ENCODE peak calls at places on chromosomes 4 and X, in four cellular contexts. Q, U, A and X are unnamed samples.

GRCh38 chr4:2977116-2978097 is 14.0 kb downstream of the GRK4 start:
- DNase-seq in U (no peak), A (no peak), Q (peak; percentile 77), X (no peak)

GRCh38 chr4:91936301-91936700 is 367.5 kb upstream of the GRID2 start:
- DNase-seq in U (no peak), A (no peak), Q (peak; percentile 49), X (no peak)

GRCh38 chrX:116009871-116010710 is 160.5 kb upstream of the AGTR2 start:
- DNase-seq in A (no peak), Q (peak; percentile 41), U (no peak), X (peak; percentile 9)

GRCh38 chr4:180060159-180060889 is 2182.9 kb upstream of the TENM3 start:
- DNase-seq in A (no peak), U (no peak), Q (peak; percentile 37), X (peak; percentile 11)

GRCh38 chr4:43356786-43357185 is 464.3 kb downstream of the GRXCR1 start:
- DNase-seq in Q (no peak), U (no peak), A (no peak), X (no peak)

GRCh38 chr4:77877771-77878170 is 15.1 kb downstream of the MRPL1 start:
- DNase-seq in U (no peak), Q (no peak), A (no peak), X (no peak)

GRCh38 chrX:9656277-9656676 is 109.4 kb downstream of the GPR143 start:
- DNase-seq in U (no peak), Q (no peak), A (no peak), X (no peak)

GRCh38 chr4:92307886-92308285 is 4.1 kb downstream of the GRID2 start:
- DNase-seq in A (no peak), U (no peak), Q (no peak), X (no peak)

GRCh38 chr4:81446634-81447033 is 25.1 kb downstream of the RASGEF1B start:
- DNase-seq in U (no peak), Q (no peak), A (peak; percentile 47), X (no peak)

GRCh38 chr4:152748619-152749018 is 30.9 kb downstream of the TIGD4 start:
- DNase-seq in Q (no peak), A (no peak), U (no peak), X (no peak)

GRCh38 chrX:141341341-141341740 is 99.0 kb upstream of the SPANXC start:
- DNase-seq in A (no peak), U (no peak), Q (no peak), X (no peak)

GRCh38 chrX:68363984-68364383 is 69.3 kb downstream of the OPHN1 start:
- DNase-seq in A (no peak), U (no peak), Q (no peak), X (no peak)

GRCh38 chr4:140637836-140638235 is 69.1 kb upstream of the UCP1 start:
- DNase-seq in Q (no peak), A (peak; percentile 85), U (peak; percentile 35), X (peak; percentile 69)

GRCh38 chr4:183264614-183265013 is 55.5 kb downstream of the CLDN22 start:
- DNase-seq in Q (no peak), A (no peak), U (no peak), X (no peak)

GRCh38 chrX:8783100-8784098 is 17.8 kb downstream of the FAM9A start:
- DNase-seq in Q (no peak), A (no peak), U (no peak), X (peak; percentile 41)

GRCh38 chr4:24794916-24795665 is at the start of gene SOD3:
- DNase-seq in U (no peak), Q (peak; percentile 69), A (no peak), X (no peak)

GRCh38 chr4:2786152-2786671 is 6.7 kb upstream of the SH3BP2 start:
- DNase-seq in Q (no peak), U (no peak), A (no peak), X (no peak)

GRCh38 chr4:67885727-67886126 is 1.9 kb upstream of the TMPRSS11D start:
- DNase-seq in Q (peak; percentile 7), U (peak; percentile 35), A (no peak), X (no peak)

GRCh38 chrX:46547857-46548256 is 2.6 kb upstream of the ZNF674 start:
- DNase-seq in U (peak; percentile 28), A (no peak), Q (no peak), X (no peak)

GRCh38 chrX:19659929-19660328 is 144.6 kb upstream of the MAP3K15 start:
- DNase-seq in U (no peak), A (peak; percentile 3), Q (no peak), X (no peak)

GRCh38 chr4:3384771-3385701 is 56.7 kb upstream of the HGFAC start:
- DNase-seq in A (no peak), U (no peak), Q (no peak), X (no peak)

GRCh38 chrX:120725874-120726273 is 96.0 kb upstream of the C1GALT1C1 start:
- DNase-seq in A (no peak), Q (no peak), U (no peak), X (no peak)

GRCh38 chrX:48598645-48599044 is 1.4 kb downstream of the WDR13 start:
- DNase-seq in A (no peak), Q (no peak), U (no peak), X (no peak)

GRCh38 chr4:172962564-172963353 is 205.9 kb upstream of the GALNT7 start:
- DNase-seq in A (no peak), U (no peak), Q (peak; percentile 70), X (no peak)

GRCh38 chr4:142282870-142283431 is 563.1 kb downstream of the INPP4B start:
- DNase-seq in A (peak; percentile 4), U (no peak), Q (peak; percentile 16), X (no peak)

GRCh38 chr4:24559032-24559821 is 25.1 kb downstream of the DHX15 start:
- DNase-seq in Q (no peak), U (no peak), A (no peak), X (no peak)

GRCh38 chr4:100906973-100907372 is 389.2 kb upstream of the EMCN start:
- DNase-seq in A (no peak), U (no peak), Q (no peak), X (no peak)

GRCh38 chr4:88705223-88705622 is 7.6 kb upstream of the NAP1L5 start:
- DNase-seq in Q (no peak), U (no peak), A (no peak), X (no peak)

GRCh38 chrX:154443479-154443910 is 446 bp upstream of the FAM50A start:
- DNase-seq in Q (no peak), A (no peak), U (no peak), X (peak; percentile 62)

GRCh38 chrX:132615396-132616131 is 126.7 kb upstream of the MBNL3 start:
- DNase-seq in Q (peak; percentile 70), A (peak; percentile 47), U (peak; percentile 29), X (no peak)

GRCh38 chrX:147901476-147902126 is 10.1 kb upstream of the FMR1 start:
- DNase-seq in U (no peak), Q (no peak), A (no peak), X (no peak)

GRCh38 chr4:174365018-174365587 is 81.4 kb downstream of the CEP44 start:
- DNase-seq in U (peak; percentile 26), A (peak; percentile 42), Q (peak; percentile 62), X (peak; percentile 23)

GRCh38 chr4:115883862-115884261 is 770.4 kb upstream of the NDST4 start:
- DNase-seq in A (no peak), U (no peak), Q (no peak), X (no peak)

GRCh38 chr4:18882468-18882867 is 860.9 kb upstream of the LCORL start:
- DNase-seq in A (no peak), U (peak; percentile 29), Q (peak; percentile 8), X (no peak)
- TF ChIP-seq EZH2phosphoT487 in A (no peak), U (no peak), Q (no peak), X (no peak)

GRCh38 chr4:123046096-123046495 is 123.7 kb upstream of the NUDT6 start:
- DNase-seq in U (no peak), Q (no peak), A (no peak), X (no peak)
- TF ChIP-seq EZH2phosphoT487 in U (no peak), Q (no peak), A (no peak), X (no peak)

GRCh38 chr4:181613210-181613609 is 630.0 kb upstream of the TENM3 start:
- DNase-seq in A (no peak), U (no peak), Q (no peak), X (no peak)
- TF ChIP-seq EZH2phosphoT487 in A (no peak), U (no peak), Q (no peak), X (no peak)

DNA sequence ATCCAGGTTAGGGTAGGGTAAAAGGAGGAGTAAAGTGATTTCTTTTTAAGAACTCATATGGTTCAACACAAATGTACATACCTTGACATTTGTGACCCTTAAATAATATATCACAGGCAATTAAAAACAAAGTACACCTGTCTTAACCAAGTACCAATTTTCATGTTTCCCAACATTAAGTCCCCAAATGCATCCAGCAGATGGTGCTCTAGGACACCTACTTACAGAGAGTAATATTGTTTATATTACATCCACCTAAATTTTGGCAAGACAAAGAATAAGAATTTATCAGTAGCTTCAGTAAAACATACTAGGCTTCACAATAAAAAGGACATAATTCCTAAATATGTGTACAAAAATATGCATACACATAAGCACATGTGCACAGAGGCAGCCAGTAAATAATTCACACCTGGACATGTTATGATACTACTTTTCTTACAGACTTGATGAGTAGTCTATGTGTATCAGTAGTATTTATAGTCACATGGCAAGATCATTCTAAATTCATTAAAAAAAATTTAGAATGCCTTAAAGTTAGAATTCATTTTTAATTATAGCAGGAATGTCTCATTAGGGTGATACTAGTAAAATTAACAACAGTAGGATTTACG is 219.7 kb downstream of the DCLK2 start:
- DNase-seq in U (peak; percentile 45), A (peak; percentile 48), Q (peak; percentile 68), X (peak; percentile 34)
- TF ChIP-seq EZH2phosphoT487 in U (no peak), A (no peak), Q (no peak), X (no peak)

DNA sequence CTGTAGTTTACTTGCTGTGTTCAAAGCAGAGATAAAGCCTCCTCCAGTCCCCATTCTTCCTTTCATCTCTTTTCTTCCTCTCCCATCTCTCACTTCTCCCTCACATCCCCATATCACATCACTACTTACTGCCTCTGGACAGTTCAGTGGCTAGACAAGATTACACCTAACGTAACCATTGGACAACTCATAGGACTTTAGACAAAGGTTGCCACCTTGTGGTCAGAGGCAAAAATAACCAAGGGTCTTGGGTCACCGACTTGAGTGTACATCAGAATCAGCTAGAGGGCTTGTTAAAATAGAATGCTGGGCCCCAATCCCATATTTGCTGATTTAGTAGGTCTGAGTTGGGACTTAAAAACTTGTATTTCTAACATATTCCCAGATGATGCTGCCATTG is 109.3 kb upstream of the DGKK start:
- DNase-seq in U (peak; percentile 59), A (peak; percentile 67), Q (peak; percentile 68), X (peak; percentile 40)
- TF ChIP-seq EZH2phosphoT487 in U (no peak), A (no peak), Q (no peak), X (no peak)

GRCh38 chrX:45006002-45006800 is 133.2 kb downstream of the KDM6A start:
- DNase-seq in A (no peak), Q (no peak), U (peak; percentile 67), X (no peak)
- TF ChIP-seq EZH2phosphoT487 in A (no peak), Q (no peak), U (no peak), X (no peak)

GRCh38 chr4:122777846-122778501 is 45.5 kb downstream of the BBS12 start:
- DNase-seq in U (no peak), Q (no peak), A (no peak), X (no peak)

GRCh38 chr4:122775987-122776836 is 43.7 kb downstream of the BBS12 start:
- DNase-seq in A (no peak), U (no peak), Q (no peak), X (no peak)

GRCh38 chr4:122775039-122775438 is 42.5 kb downstream of the BBS12 start:
- DNase-seq in Q (no peak), U (no peak), A (no peak), X (no peak)

GRCh38 chr4:122773021-122773420 is 40.5 kb downstream of the BBS12 start:
- DNase-seq in U (no peak), A (no peak), Q (no peak), X (no peak)

GRCh38 chr4:122776916-122777315 is 44.4 kb downstream of the BBS12 start:
- DNase-seq in A (no peak), U (no peak), Q (no peak), X (no peak)
- TF ChIP-seq EZH2phosphoT487 in A (no peak), U (no peak), Q (no peak), X (no peak)